ENCODE peak calls at places on chromosomes 3 and 15, in ten cellular contexts. One of them, this sample, is unnamed.

GRCh38 chr15:57382969-57383368 is 6.7 kb downstream of the CGNL1 start:
- DNase-seq in neural crest cell: no peak
- DNase-seq in endothelial cell of umbilical vein: peak
- DNase-seq in foreskin fibroblast: no peak
- DNase-seq in heart left ventricle: no peak
- DNase-seq in HFFc6: no peak
- DNase-seq in endothelial cell: no peak
- DNase-seq in GM13977: no peak
- DNase-seq in NB4: no peak
- DNase-seq in Calu3: no peak
- DNase-seq in this sample: no peak

GRCh38 chr15:70266412-70267089 is 168.8 kb upstream of the TLE3 start:
- DNase-seq in neural crest cell: no peak
- DNase-seq in endothelial cell of umbilical vein: no peak
- DNase-seq in foreskin fibroblast: no peak
- DNase-seq in heart left ventricle: peak
- DNase-seq in HFFc6: no peak
- DNase-seq in endothelial cell: no peak
- DNase-seq in GM13977: no peak
- DNase-seq in NB4: peak
- DNase-seq in Calu3: peak
- DNase-seq in this sample: no peak

GRCh38 chr15:38991126-38991525 is 426.5 kb upstream of the RASGRP1 start:
- DNase-seq in neural crest cell: no peak
- DNase-seq in endothelial cell of umbilical vein: peak
- DNase-seq in foreskin fibroblast: peak
- DNase-seq in heart left ventricle: no peak
- DNase-seq in HFFc6: peak
- DNase-seq in endothelial cell: peak
- DNase-seq in GM13977: no peak
- DNase-seq in NB4: peak
- DNase-seq in Calu3: no peak
- DNase-seq in this sample: no peak

GRCh38 chr15:66682865-66683264 is 19.2 kb upstream of the SMAD6 start:
- DNase-seq in neural crest cell: no peak
- DNase-seq in endothelial cell of umbilical vein: no peak
- DNase-seq in foreskin fibroblast: peak
- DNase-seq in heart left ventricle: no peak
- DNase-seq in HFFc6: peak
- DNase-seq in endothelial cell: no peak
- DNase-seq in GM13977: no peak
- DNase-seq in NB4: no peak
- DNase-seq in Calu3: no peak
- DNase-seq in this sample: no peak

GRCh38 chr15:89416339-89417183 is 79.8 kb downstream of the RHCG start:
- DNase-seq in neural crest cell: peak
- DNase-seq in endothelial cell of umbilical vein: peak
- DNase-seq in foreskin fibroblast: peak
- DNase-seq in heart left ventricle: peak
- DNase-seq in HFFc6: peak
- DNase-seq in endothelial cell: peak
- DNase-seq in GM13977: peak
- DNase-seq in NB4: peak
- DNase-seq in Calu3: peak
- DNase-seq in this sample: peak

GRCh38 chr3:140440446-140440845 is 237.4 kb upstream of the TRIM42 start:
- DNase-seq in neural crest cell: no peak
- DNase-seq in endothelial cell of umbilical vein: peak
- DNase-seq in foreskin fibroblast: no peak
- DNase-seq in heart left ventricle: no peak
- DNase-seq in HFFc6: no peak
- DNase-seq in endothelial cell: no peak
- DNase-seq in GM13977: no peak
- DNase-seq in NB4: no peak
- DNase-seq in Calu3: no peak
- DNase-seq in this sample: no peak

GRCh38 chr15:63708141-63708772 is 111.1 kb downstream of the FBXL22 start:
- DNase-seq in neural crest cell: no peak
- DNase-seq in endothelial cell of umbilical vein: peak
- DNase-seq in foreskin fibroblast: no peak
- DNase-seq in heart left ventricle: no peak
- DNase-seq in HFFc6: no peak
- DNase-seq in endothelial cell: no peak
- DNase-seq in GM13977: no peak
- DNase-seq in NB4: no peak
- DNase-seq in Calu3: no peak
- DNase-seq in this sample: no peak

GRCh38 chr3:10983219-10983916 is 9.2 kb upstream of the SLC6A1 start:
- DNase-seq in neural crest cell: peak
- DNase-seq in endothelial cell of umbilical vein: peak
- DNase-seq in foreskin fibroblast: peak
- DNase-seq in heart left ventricle: no peak
- DNase-seq in HFFc6: peak
- DNase-seq in endothelial cell: peak
- DNase-seq in GM13977: peak
- DNase-seq in NB4: peak
- DNase-seq in Calu3: peak
- DNase-seq in this sample: peak

GRCh38 chr3:142434503-142434902 is 13.3 kb downstream of the XRN1 start:
- DNase-seq in neural crest cell: no peak
- DNase-seq in endothelial cell of umbilical vein: peak
- DNase-seq in foreskin fibroblast: no peak
- DNase-seq in heart left ventricle: no peak
- DNase-seq in HFFc6: no peak
- DNase-seq in endothelial cell: no peak
- DNase-seq in GM13977: no peak
- DNase-seq in NB4: peak
- DNase-seq in Calu3: no peak
- DNase-seq in this sample: no peak

GRCh38 chr15:40064231-40064894 is 25.4 kb upstream of the SRP14 start:
- DNase-seq in neural crest cell: no peak
- DNase-seq in endothelial cell of umbilical vein: peak
- DNase-seq in foreskin fibroblast: peak
- DNase-seq in heart left ventricle: no peak
- DNase-seq in HFFc6: no peak
- DNase-seq in endothelial cell: no peak
- DNase-seq in GM13977: peak
- DNase-seq in NB4: no peak
- DNase-seq in Calu3: no peak
- DNase-seq in this sample: peak

GRCh38 chr3:17645074-17645698 is 97.2 kb downstream of the TBC1D5 start:
- DNase-seq in neural crest cell: peak
- DNase-seq in endothelial cell of umbilical vein: peak
- DNase-seq in foreskin fibroblast: peak
- DNase-seq in heart left ventricle: no peak
- DNase-seq in HFFc6: peak
- DNase-seq in endothelial cell: peak
- DNase-seq in GM13977: no peak
- DNase-seq in NB4: peak
- DNase-seq in Calu3: peak
- DNase-seq in this sample: no peak

GRCh38 chr15:68787609-68788264 is 33.0 kb downstream of the ANP32A start:
- DNase-seq in neural crest cell: no peak
- DNase-seq in endothelial cell of umbilical vein: no peak
- DNase-seq in foreskin fibroblast: no peak
- DNase-seq in heart left ventricle: no peak
- DNase-seq in HFFc6: no peak
- DNase-seq in endothelial cell: no peak
- DNase-seq in GM13977: no peak
- DNase-seq in NB4: no peak
- DNase-seq in Calu3: no peak
- DNase-seq in this sample: no peak

GRCh38 chr3:143060906-143061305 is 58.7 kb upstream of the CHST2 start:
- DNase-seq in neural crest cell: no peak
- DNase-seq in endothelial cell of umbilical vein: no peak
- DNase-seq in foreskin fibroblast: peak
- DNase-seq in heart left ventricle: no peak
- DNase-seq in HFFc6: no peak
- DNase-seq in endothelial cell: no peak
- DNase-seq in GM13977: no peak
- DNase-seq in NB4: peak
- DNase-seq in Calu3: no peak
- DNase-seq in this sample: no peak

GRCh38 chr15:90402806-90403205 is 14.8 kb downstream of the IQGAP1 start:
- DNase-seq in neural crest cell: no peak
- DNase-seq in endothelial cell of umbilical vein: no peak
- DNase-seq in foreskin fibroblast: no peak
- DNase-seq in heart left ventricle: no peak
- DNase-seq in HFFc6: no peak
- DNase-seq in endothelial cell: no peak
- DNase-seq in GM13977: no peak
- DNase-seq in NB4: no peak
- DNase-seq in Calu3: no peak
- DNase-seq in this sample: no peak

GRCh38 chr3:57755368-57756021 is 614 bp upstream of the SLMAP start:
- DNase-seq in neural crest cell: no peak
- DNase-seq in endothelial cell of umbilical vein: peak
- DNase-seq in foreskin fibroblast: peak
- DNase-seq in heart left ventricle: peak
- DNase-seq in HFFc6: peak
- DNase-seq in endothelial cell: no peak
- DNase-seq in GM13977: peak
- DNase-seq in NB4: peak
- DNase-seq in Calu3: peak
- DNase-seq in this sample: peak
- TF ChIP-seq CTCF in neural crest cell: peak
- TF ChIP-seq CTCF in endothelial cell of umbilical vein: peak
- TF ChIP-seq CTCF in foreskin fibroblast: no peak
- TF ChIP-seq CTCF in heart left ventricle: no peak
- TF ChIP-seq CTCF in HFFc6: peak
- TF ChIP-seq CTCF in endothelial cell: peak
- TF ChIP-seq CTCF in GM13977: no peak
- TF ChIP-seq CTCF in NB4: no peak
- TF ChIP-seq CTCF in Calu3: no peak
- TF ChIP-seq CTCF in this sample: no peak

DNA sequence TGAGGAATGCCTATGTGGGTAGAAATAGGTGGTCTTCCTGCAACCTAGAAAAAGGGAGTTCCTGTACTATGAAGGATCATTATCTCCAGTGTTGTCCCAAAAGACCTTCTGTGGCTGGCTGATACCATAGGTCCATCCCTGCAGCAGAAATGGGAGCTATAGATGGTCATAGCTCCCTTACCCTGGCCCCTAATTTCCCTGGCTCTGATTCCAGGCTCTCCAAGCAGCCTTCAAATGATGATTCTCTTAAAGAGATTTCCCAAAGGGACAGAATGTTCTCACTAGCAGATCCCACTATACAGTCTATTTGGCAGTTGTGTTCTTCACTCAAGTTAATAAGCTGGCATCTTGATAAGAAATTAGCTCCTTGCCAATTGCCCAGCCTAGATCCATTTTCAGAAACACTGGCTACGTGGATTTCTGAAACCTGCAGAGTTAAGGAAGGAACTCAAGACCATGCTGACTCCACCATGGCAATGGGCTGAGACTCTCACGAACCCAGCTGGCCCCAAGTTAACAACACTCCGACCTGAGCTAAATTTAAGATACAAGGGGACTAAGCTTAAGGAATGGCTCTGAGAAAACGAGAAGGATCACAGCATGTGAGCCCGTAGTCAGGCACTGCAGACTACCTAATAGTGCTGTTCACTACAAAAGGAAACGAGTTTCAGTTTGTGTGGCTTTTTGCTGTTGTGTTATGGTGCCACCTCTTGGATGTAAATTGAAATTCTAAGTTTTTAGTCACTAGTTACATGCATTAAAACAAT is 11.4 kb downstream of the C15orf40 start:
- DNase-seq in neural crest cell: no peak
- DNase-seq in endothelial cell of umbilical vein: peak
- DNase-seq in foreskin fibroblast: peak
- DNase-seq in heart left ventricle: no peak
- DNase-seq in HFFc6: peak
- DNase-seq in endothelial cell: no peak
- DNase-seq in GM13977: peak
- DNase-seq in NB4: peak
- DNase-seq in Calu3: peak
- DNase-seq in this sample: peak
- TF ChIP-seq CTCF in neural crest cell: peak
- TF ChIP-seq CTCF in endothelial cell of umbilical vein: peak
- TF ChIP-seq CTCF in foreskin fibroblast: peak
- TF ChIP-seq CTCF in heart left ventricle: peak
- TF ChIP-seq CTCF in HFFc6: peak
- TF ChIP-seq CTCF in endothelial cell: peak
- TF ChIP-seq CTCF in GM13977: peak
- TF ChIP-seq CTCF in NB4: peak
- TF ChIP-seq CTCF in Calu3: peak
- TF ChIP-seq CTCF in this sample: peak

GRCh38 chr3:61681636-61682035 is 120.3 kb downstream of the PTPRG start:
- DNase-seq in neural crest cell: no peak
- DNase-seq in endothelial cell of umbilical vein: no peak
- DNase-seq in foreskin fibroblast: peak
- DNase-seq in heart left ventricle: no peak
- DNase-seq in HFFc6: no peak
- DNase-seq in endothelial cell: no peak
- DNase-seq in GM13977: no peak
- DNase-seq in NB4: no peak
- DNase-seq in Calu3: no peak
- DNase-seq in this sample: no peak

GRCh38 chr3:61684386-61684785 is 123.0 kb downstream of the PTPRG start:
- DNase-seq in neural crest cell: no peak
- DNase-seq in endothelial cell of umbilical vein: no peak
- DNase-seq in foreskin fibroblast: no peak
- DNase-seq in heart left ventricle: no peak
- DNase-seq in HFFc6: no peak
- DNase-seq in endothelial cell: no peak
- DNase-seq in GM13977: no peak
- DNase-seq in NB4: no peak
- DNase-seq in Calu3: no peak
- DNase-seq in this sample: no peak

GRCh38 chr3:61682671-61683408 is 121.5 kb downstream of the PTPRG start:
- DNase-seq in neural crest cell: no peak
- DNase-seq in endothelial cell of umbilical vein: no peak
- DNase-seq in foreskin fibroblast: peak
- DNase-seq in heart left ventricle: no peak
- DNase-seq in HFFc6: peak
- DNase-seq in endothelial cell: no peak
- DNase-seq in GM13977: no peak
- DNase-seq in NB4: no peak
- DNase-seq in Calu3: no peak
- DNase-seq in this sample: no peak

GRCh38 chr3:61685755-61686154 is 124.4 kb downstream of the PTPRG start:
- DNase-seq in neural crest cell: no peak
- DNase-seq in endothelial cell of umbilical vein: no peak
- DNase-seq in foreskin fibroblast: no peak
- DNase-seq in heart left ventricle: peak
- DNase-seq in HFFc6: no peak
- DNase-seq in endothelial cell: no peak
- DNase-seq in GM13977: no peak
- DNase-seq in NB4: no peak
- DNase-seq in Calu3: no peak
- DNase-seq in this sample: no peak

GRCh38 chr3:61683409-61684261 is 122.3 kb downstream of the PTPRG start:
- DNase-seq in neural crest cell: no peak
- DNase-seq in endothelial cell of umbilical vein: no peak
- DNase-seq in foreskin fibroblast: no peak
- DNase-seq in heart left ventricle: no peak
- DNase-seq in HFFc6: no peak
- DNase-seq in endothelial cell: no peak
- DNase-seq in GM13977: no peak
- DNase-seq in NB4: no peak
- DNase-seq in Calu3: no peak
- DNase-seq in this sample: no peak
- TF ChIP-seq CTCF in neural crest cell: no peak
- TF ChIP-seq CTCF in endothelial cell of umbilical vein: no peak
- TF ChIP-seq CTCF in foreskin fibroblast: no peak
- TF ChIP-seq CTCF in heart left ventricle: no peak
- TF ChIP-seq CTCF in HFFc6: no peak
- TF ChIP-seq CTCF in endothelial cell: no peak
- TF ChIP-seq CTCF in GM13977: no peak
- TF ChIP-seq CTCF in NB4: no peak
- TF ChIP-seq CTCF in Calu3: no peak
- TF ChIP-seq CTCF in this sample: no peak

GRCh38 chr3:193499801-193500485 is 54.8 kb downstream of the ATP13A4 start:
- DNase-seq in neural crest cell: no peak
- DNase-seq in endothelial cell of umbilical vein: no peak
- DNase-seq in foreskin fibroblast: no peak
- DNase-seq in heart left ventricle: no peak
- DNase-seq in HFFc6: no peak
- DNase-seq in endothelial cell: no peak
- DNase-seq in GM13977: no peak
- DNase-seq in NB4: no peak
- DNase-seq in Calu3: no peak
- DNase-seq in this sample: no peak
- TF ChIP-seq CTCF in neural crest cell: no peak
- TF ChIP-seq CTCF in endothelial cell of umbilical vein: no peak
- TF ChIP-seq CTCF in foreskin fibroblast: no peak
- TF ChIP-seq CTCF in heart left ventricle: no peak
- TF ChIP-seq CTCF in HFFc6: no peak
- TF ChIP-seq CTCF in endothelial cell: no peak
- TF ChIP-seq CTCF in GM13977: no peak
- TF ChIP-seq CTCF in NB4: no peak
- TF ChIP-seq CTCF in Calu3: no peak
- TF ChIP-seq CTCF in this sample: no peak